ENCODE peak calls at places on chromosomes 11 and 22, in five cellular contexts. Q is astrocyte of the spinal cord, P is esophagus squamous epithelium, X is bronchial epithelial cell, Z is GM23338. T is an unnamed sample.

GRCh38 chr11:63768232-63769043 is at the start of gene ZFTA:
- DNase-seq in Q (peak), P (no peak), X (no peak), Z (peak), T (peak)

GRCh38 chr11:117160826-117161225 is 16.7 kb downstream of the PAFAH1B2 start:
- DNase-seq in Z (no peak), X (no peak), Q (no peak), P (no peak), T (no peak)

GRCh38 chr11:114274637-114275036 is 21.6 kb upstream of the NNMT start:
- DNase-seq in Z (no peak), X (no peak), Q (no peak), P (no peak), T (no peak)

GRCh38 chr11:77175021-77175842 is 47.2 kb downstream of the MYO7A start:
- DNase-seq in P (no peak), X (no peak), Z (no peak), Q (no peak), T (no peak)

GRCh38 chr11:94557391-94557790 is 9.8 kb upstream of the PIWIL4 start:
- DNase-seq in P (no peak), X (no peak), Q (peak), Z (no peak), T (no peak)

GRCh38 chr11:10990160-10990559 is 132.3 kb upstream of the ZBED5 start:
- DNase-seq in X (peak), Z (no peak), P (no peak), Q (no peak), T (peak)

GRCh38 chr11:3722100-3722499 is 50.9 kb upstream of the CHRNA10 start:
- DNase-seq in Z (no peak), Q (no peak), X (no peak), P (no peak), T (no peak)

GRCh38 chr11:134332189-134332631 is 422 bp downstream of the GLB1L2 start:
- DNase-seq in Q (no peak), P (no peak), X (no peak), Z (peak), T (peak)

GRCh38 chr11:128926437-128927107 is 16.1 kb downstream of the TP53AIP1 start:
- DNase-seq in P (no peak), Q (no peak), X (no peak), Z (no peak), T (no peak)

GRCh38 chr11:133934599-133935550 is 21.9 kb downstream of the IGSF9B start:
- DNase-seq in Q (no peak), X (peak), Z (no peak), P (no peak), T (peak)

GRCh38 chr11:69921429-69922014 is 102.3 kb upstream of the FGF3 start:
- DNase-seq in P (no peak), Q (no peak), Z (no peak), X (no peak), T (no peak)

GRCh38 chr11:63882555-63883242 is 34.3 kb downstream of the RCOR2 start:
- DNase-seq in Z (peak), X (no peak), Q (peak), P (no peak), T (no peak)

GRCh38 chr22:18987765-18988164 is 51.7 kb upstream of the PRODH start:
- DNase-seq in P (no peak), Z (peak), Q (no peak), X (peak), T (peak)

GRCh38 chr22:29049655-29050263 is 11.9 kb downstream of the C22orf31 start:
- DNase-seq in Z (no peak), Q (no peak), X (no peak), P (no peak), T (no peak)

GRCh38 chr11:33774356-33775063 is at the start of gene FBXO3:
- DNase-seq in Z (peak), Q (peak), P (peak), X (peak), T (peak)

GRCh38 chr22:22070371-22070824 is 87.8 kb upstream of the TOP3B start:
- DNase-seq in P (no peak), X (peak), Z (no peak), Q (no peak), T (peak)

GRCh38 chr11:37926772-37927171 is 1328.7 kb upstream of the RAG2 start:
- DNase-seq in X (peak), Z (no peak), P (no peak), Q (no peak), T (peak)

GRCh38 chr11:35208795-35209194 is 69.8 kb downstream of the CD44 start:
- DNase-seq in P (no peak), X (no peak), Q (no peak), Z (no peak), T (no peak)

GRCh38 chr22:45542001-45542520 is 39.4 kb downstream of the FBLN1 start:
- DNase-seq in X (no peak), Q (no peak), P (no peak), Z (no peak), T (no peak)

GRCh38 chr11:112503410-112503809 is 242.8 kb upstream of the PLET1 start:
- DNase-seq in P (no peak), Z (no peak), X (no peak), Q (no peak), T (no peak)

GRCh38 chr11:94938399-94939055 is 34.8 kb downstream of the CWC15 start:
- DNase-seq in P (no peak), Q (peak), X (no peak), Z (no peak), T (no peak)

GRCh38 chr11:36447514-36447913 is 62.6 kb downstream of the TRAF6 start:
- DNase-seq in X (no peak), Z (peak), P (no peak), Q (no peak), T (no peak)

GRCh38 chr11:33716236-33716635 is 15.6 kb upstream of the C11orf91 start:
- DNase-seq in P (no peak), Q (peak), Z (peak), X (peak), T (peak)

GRCh38 chr11:62439785-62440602 is 21.2 kb downstream of the SCGB1A1 start:
- DNase-seq in Z (no peak), Q (no peak), X (no peak), P (no peak), T (no peak)

GRCh38 chr11:42249401-42249800 is 789.9 kb upstream of the LRRC4C start:
- DNase-seq in Q (no peak), X (no peak), Z (no peak), P (no peak), T (no peak)

GRCh38 chr11:75582461-75582934 is 20.4 kb downstream of the SERPINH1 start:
- DNase-seq in P (no peak), X (no peak), Q (no peak), Z (no peak), T (no peak)

GRCh38 chr22:45531944-45532631 is 29.4 kb downstream of the FBLN1 start:
- DNase-seq in Q (no peak), P (no peak), X (peak), Z (no peak), T (peak)

GRCh38 chr11:116366980-116367640 is 405.7 kb downstream of the BUD13 start:
- DNase-seq in Q (peak), P (no peak), X (peak), Z (peak), T (peak)

GRCh38 chr11:14537134-14537599 is 17.0 kb upstream of the PSMA1 start:
- DNase-seq in Z (peak), P (no peak), Q (peak), X (peak), T (peak)

GRCh38 chr11:35031869-35032268 is 107.1 kb upstream of the CD44 start:
- DNase-seq in Q (peak), X (peak), Z (no peak), P (no peak), T (peak)

GRCh38 chr22:45071618-45072017 is 61.8 kb upstream of the PHF21B start:
- DNase-seq in Q (no peak), P (no peak), X (no peak), Z (no peak), T (no peak)

GRCh38 chr11:64753019-64753379 is 6.8 kb downstream of the PYGM start:
- DNase-seq in Z (no peak), X (no peak), Q (no peak), P (no peak), T (no peak)

GRCh38 chr11:123260511-123261211 is 65.6 kb upstream of the CLMP start:
- DNase-seq in Q (no peak), P (no peak), X (peak), Z (no peak), T (peak)

GRCh38 chr11:132987936-132988335 is 544.4 kb downstream of the OPCML start:
- DNase-seq in P (no peak), X (no peak), Z (no peak), Q (peak), T (no peak)

GRCh38 chr22:27627901-27628300 is 173.7 kb downstream of the MN1 start:
- DNase-seq in P (no peak), X (no peak), Z (no peak), Q (no peak), T (no peak)

GRCh38 chr11:71266114-71266833 is 13.9 kb upstream of the SHANK2 start:
- DNase-seq in Z (peak), Q (no peak), P (no peak), X (peak), T (peak)

GRCh38 chr11:1841511-1842148 is 2.8 kb downstream of the TNNI2 start:
- DNase-seq in X (no peak), Q (no peak), Z (no peak), P (no peak), T (no peak)

GRCh38 chr11:73227571-73228211 is 9.6 kb downstream of the P2RY2 start:
- DNase-seq in P (no peak), X (peak), Z (peak), Q (no peak), T (peak)

GRCh38 chr11:18371279-18371678 is 23.1 kb upstream of the LDHA start:
- DNase-seq in Q (no peak), X (no peak), Z (no peak), P (no peak), T (no peak)

GRCh38 chr11:102869354-102869753 is 5.4 kb downstream of the MMP12 start:
- DNase-seq in Z (no peak), P (no peak), X (peak), Q (no peak), T (peak)
- H3K4me3 ChIP-seq in Z (no peak), P (no peak), X (no peak), Q (no peak), T (no peak)

DNA sequence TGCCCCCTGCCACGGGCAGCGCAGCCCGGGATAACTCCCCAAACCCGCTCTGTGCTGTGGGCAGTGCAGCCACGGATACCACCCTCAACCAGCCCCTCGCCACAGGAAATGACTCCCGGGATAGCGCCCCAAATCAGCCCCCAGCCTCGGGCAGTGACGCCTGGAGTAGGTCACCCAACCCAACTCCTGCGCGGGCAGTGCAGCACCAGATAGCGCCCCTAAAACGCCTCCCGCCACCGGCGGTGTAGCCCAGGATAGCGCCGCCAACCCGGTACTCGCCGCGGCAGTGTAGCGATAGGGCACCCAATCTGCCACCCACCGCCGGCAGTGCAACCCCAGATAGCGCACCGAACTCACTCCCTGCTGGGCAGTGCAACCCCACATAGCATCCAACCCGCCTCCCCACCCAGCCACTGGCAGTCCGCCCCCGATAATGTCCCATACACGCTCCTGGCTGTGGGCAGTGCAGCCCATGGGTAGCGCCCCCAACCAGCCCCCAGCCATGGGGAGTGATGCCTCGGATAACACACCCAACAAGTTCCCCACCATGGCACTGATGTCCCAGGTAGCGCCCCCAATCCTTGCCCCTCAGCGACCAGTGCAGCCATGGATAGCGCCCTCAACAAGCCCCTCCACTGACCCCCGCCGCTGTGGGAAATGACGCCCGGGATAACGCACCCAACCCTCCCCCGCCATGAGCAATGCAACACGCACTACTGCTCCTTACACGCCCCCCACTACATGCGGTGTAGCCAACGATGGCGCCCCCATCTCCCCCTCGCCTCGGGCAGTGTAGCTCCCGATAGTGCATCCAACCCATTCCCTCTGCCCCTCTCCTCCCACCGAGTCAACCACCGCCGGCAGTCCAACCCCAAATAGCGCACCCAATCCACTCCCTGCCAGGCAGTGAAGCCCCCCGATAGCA is 1.4 kb downstream of the RFPL2 start:
- DNase-seq in Q (no peak), X (no peak), Z (peak), P (no peak), T (no peak)
- H3K4me3 ChIP-seq in Q (no peak), X (no peak), Z (peak), P (no peak), T (no peak)

DNA sequence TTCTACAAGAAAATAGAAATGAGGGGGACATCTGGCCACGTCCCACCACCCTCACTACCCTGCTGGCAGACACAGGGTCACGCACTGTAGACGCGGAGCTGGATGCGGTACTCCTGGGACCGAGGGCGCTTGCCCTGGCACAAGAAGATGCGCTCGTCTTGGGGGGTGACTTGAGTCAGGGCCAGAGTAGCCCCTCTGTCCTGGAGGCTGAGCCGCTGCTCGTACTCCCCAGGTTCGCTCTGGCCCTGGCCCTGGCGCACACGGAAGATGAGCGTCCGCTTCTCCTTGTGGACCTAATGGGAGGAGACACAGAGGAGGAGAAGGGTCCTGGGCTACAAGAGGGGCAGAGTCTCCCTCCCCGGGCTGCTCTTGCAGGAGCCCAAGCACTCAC is 2.2 kb downstream of the MCAM start:
- DNase-seq in Q (no peak), X (no peak), Z (no peak), P (no peak), T (no peak)
- H3K4me3 ChIP-seq in Q (no peak), X (no peak), Z (peak), P (peak), T (no peak)

GRCh38 chr22:37824674-37825641 is 1.8 kb downstream of the GALR3 start:
- DNase-seq in P (no peak), X (no peak), Z (peak), Q (no peak), T (peak)
- H3K4me3 ChIP-seq in P (peak), X (peak), Z (peak), Q (no peak), T (no peak)

DNA sequence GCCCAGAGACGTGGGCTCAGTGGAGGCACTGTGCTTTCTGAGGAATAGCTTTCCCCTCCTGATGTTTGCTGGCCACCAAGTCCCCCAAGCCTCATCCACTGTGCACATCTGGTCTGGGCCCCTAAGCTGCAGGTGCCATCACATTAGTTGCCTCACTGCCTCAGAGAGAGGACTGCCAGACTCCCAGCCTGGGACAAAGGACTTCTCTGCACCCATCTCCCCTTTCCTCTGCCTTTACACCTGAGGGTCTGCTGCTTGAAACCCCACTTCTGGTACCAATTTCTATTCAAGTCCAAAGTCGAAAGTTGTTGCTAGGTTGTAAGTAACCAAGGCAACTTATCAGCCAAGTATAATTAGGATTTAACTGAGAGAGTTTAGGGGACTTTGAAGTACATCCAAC is 3.7 kb upstream of the LZTR1 start:
- DNase-seq in X (no peak), P (no peak), Z (no peak), Q (no peak), T (no peak)
- H3K4me3 ChIP-seq in X (no peak), P (no peak), Z (no peak), Q (no peak), T (no peak)

DNA sequence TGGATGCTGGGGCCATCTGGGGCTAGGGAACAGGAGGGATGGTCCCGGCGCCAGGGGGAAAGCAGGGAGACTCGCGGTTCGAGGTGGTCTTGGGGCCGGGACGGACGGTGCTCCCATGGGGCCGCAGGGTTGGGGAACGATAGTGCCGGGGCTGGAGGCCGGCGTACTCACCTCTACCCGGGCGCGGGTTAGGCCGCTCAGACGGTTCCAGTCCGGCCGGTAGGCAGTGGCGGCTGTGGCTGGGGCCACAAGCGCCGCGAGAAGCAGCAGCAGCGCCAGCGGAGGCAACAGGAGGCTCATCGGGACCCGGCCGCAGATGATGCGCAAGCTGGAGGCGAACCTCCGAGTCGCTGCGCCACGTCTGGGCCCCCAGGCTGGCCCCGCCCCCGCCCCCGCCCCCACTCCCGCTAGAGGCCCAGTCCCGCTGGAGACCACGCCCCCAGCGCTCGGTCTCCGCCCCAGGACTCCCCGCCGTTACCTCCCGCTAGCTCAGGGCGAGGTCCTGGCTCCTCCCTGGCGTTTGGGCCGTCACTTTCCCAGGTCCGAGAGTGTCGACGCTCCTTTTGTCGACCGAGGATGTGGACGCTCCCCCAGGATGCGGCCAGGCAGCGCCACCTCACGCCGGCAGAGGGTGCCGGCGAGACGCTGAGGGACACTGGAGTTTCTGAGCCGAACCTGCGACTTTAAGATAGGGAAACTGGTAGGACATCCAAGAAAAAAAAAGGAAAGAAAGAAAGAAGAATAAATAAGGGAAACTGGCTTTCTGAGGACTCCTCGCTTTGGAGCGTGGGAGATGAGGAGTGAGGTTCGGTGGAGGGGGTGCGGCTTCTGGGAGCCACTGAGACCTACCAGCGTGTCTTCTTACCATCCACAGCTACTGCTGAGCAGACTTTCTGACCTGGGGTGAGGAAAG is at the start of gene SELENOM:
- DNase-seq in Z (peak), X (peak), Q (peak), P (peak), T (peak)
- H3K4me3 ChIP-seq in Z (peak), X (peak), Q (peak), P (peak), T (peak)

GRCh38 chr22:41418717-41419116 is 27.9 kb downstream of the TOB2 start:
- DNase-seq in P (no peak), Q (no peak), X (no peak), Z (no peak), T (no peak)

GRCh38 chr22:41411021-41411851 is 29.5 kb downstream of the TEF start:
- DNase-seq in Z (no peak), P (no peak), X (no peak), Q (no peak), T (no peak)

GRCh38 chr22:41410311-41410751 is 28.6 kb downstream of the TEF start:
- DNase-seq in Z (no peak), X (no peak), P (no peak), Q (no peak), T (no peak)

GRCh38 chr22:41417622-41418390 is 28.8 kb downstream of the TOB2 start:
- DNase-seq in Z (no peak), P (no peak), X (no peak), Q (peak), T (no peak)

DNA sequence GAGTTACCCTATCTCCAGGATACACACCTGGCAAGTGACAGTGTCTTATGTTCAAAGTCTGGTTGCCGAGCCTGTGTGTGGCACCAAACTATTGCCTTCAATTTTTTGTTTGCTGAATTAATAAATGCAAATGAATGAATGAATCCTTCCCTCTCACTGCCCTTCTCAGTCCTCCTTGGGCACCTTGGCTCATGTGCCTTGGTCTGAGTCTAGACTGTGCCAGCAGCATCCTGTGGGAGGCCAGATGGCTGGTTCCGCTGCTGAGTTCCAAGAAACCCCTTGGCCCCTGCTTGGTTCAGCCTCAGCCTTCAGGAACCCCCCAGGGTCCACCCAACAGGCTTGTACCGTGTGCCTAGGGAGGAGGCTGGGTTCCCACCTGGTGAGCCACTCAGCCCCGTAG is 31.0 kb downstream of the TOB2 start:
- DNase-seq in Q (no peak), X (no peak), Z (no peak), P (no peak), T (no peak)
- H3K4me3 ChIP-seq in Q (no peak), X (no peak), Z (no peak), P (no peak), T (no peak)

T was measured in epithelial cell of esophagus.